ENCODE peak calls at places on chromosomes 16 and 17, in four cellular contexts. U, D, T and F are unnamed samples.

GRCh38 chr17:17514993-17515920 is 19.1 kb upstream of the RASD1 start:
- DNase-seq in U (no peak), D (no peak), T (no peak), F (no peak)

GRCh38 chr16:6492742-6493141 is 839.9 kb upstream of the RBFOX1 start:
- DNase-seq in U (no peak), T (no peak), D (no peak), F (no peak)

GRCh38 chr17:50298018-50298417 is 23.8 kb downstream of the TMEM92 start:
- DNase-seq in T (no peak), D (no peak), U (no peak), F (no peak)

GRCh38 chr16:56927471-56927870 is 4.5 kb upstream of the HERPUD1 start:
- DNase-seq in U (no peak), D (no peak), T (no peak), F (no peak)

GRCh38 chr16:72125635-72126428 is 32.2 kb downstream of the DHX38 start:
- DNase-seq in D (no peak), U (no peak), T (no peak), F (no peak)

GRCh38 chr16:2675714-2676113 is 6.6 kb upstream of the KCTD5 start:
- DNase-seq in U (no peak), D (no peak), T (no peak), F (no peak)

GRCh38 chr16:17331071-17331521 is 139.7 kb downstream of the XYLT1 start:
- DNase-seq in U (no peak), D (no peak), T (no peak), F (no peak)

GRCh38 chr16:54236761-54237160 is 49.8 kb downstream of the IRX3 start:
- DNase-seq in D (no peak), U (no peak), T (no peak), F (no peak)

GRCh38 chr17:44038604-44039007 is 23.8 kb upstream of the TMEM101 start:
- DNase-seq in U (no peak), D (no peak), T (no peak), F (no peak)

GRCh38 chr16:67562918-67563707 is 787 bp downstream of the CTCF start:
- DNase-seq in D (peak), T (peak), U (peak), F (peak)

GRCh38 chr16:46895399-46896313 is 11.5 kb downstream of the GPT2 start:
- DNase-seq in U (no peak), T (no peak), D (no peak), F (no peak)

GRCh38 chr17:36482611-36483504 is 3.6 kb upstream of the ZNHIT3 start:
- DNase-seq in U (peak), D (peak), T (peak), F (peak)

GRCh38 chr17:40346061-40346767 is 18.3 kb downstream of the GJD3 start:
- DNase-seq in U (no peak), D (peak), T (no peak), F (no peak)

GRCh38 chr16:72428611-72429376 is 256.8 kb upstream of the PMFBP1 start:
- DNase-seq in T (no peak), U (no peak), D (no peak), F (no peak)

GRCh38 chr17:79148584-79148983 is 74.0 kb downstream of the ENGASE start:
- DNase-seq in U (no peak), D (no peak), T (no peak), F (no peak)